ENCODE peak calls at places on chromosomes 5 and 9, in six cellular contexts. M, V, X, F, T and R are unnamed samples.

GRCh38 chr5:82467006-82467561 is 188.9 kb upstream of the RPS23 start:
- DNase-seq in X (peak), F (no peak), V (no peak), M (no peak), T (no peak), R (no peak)

GRCh38 chr9:106619211-106619610 is 243.8 kb upstream of the ZNF462 start:
- DNase-seq in M (no peak), X (no peak), F (no peak), T (peak), V (peak), R (peak)

GRCh38 chr9:113943112-113944009 is 67.3 kb downstream of the ZNF618 start:
- DNase-seq in T (no peak), X (no peak), F (no peak), V (no peak), M (no peak), R (no peak)

GRCh38 chr5:133788121-133788520 is 175.8 kb upstream of the FSTL4 start:
- DNase-seq in T (no peak), V (no peak), F (no peak), M (no peak), X (no peak), R (no peak)

GRCh38 chr5:154858972-154859950 is 834 bp downstream of the CNOT8 start:
- DNase-seq in V (no peak), F (no peak), X (no peak), M (no peak), T (no peak), R (peak)

GRCh38 chr5:102226321-102226720 is 69.8 kb downstream of the SLCO4C1 start:
- DNase-seq in F (no peak), T (no peak), M (no peak), V (no peak), X (no peak), R (peak)

GRCh38 chr5:101687630-101688029 is 608.5 kb downstream of the SLCO4C1 start:
- DNase-seq in X (no peak), M (no peak), T (no peak), F (no peak), V (no peak), R (peak)

GRCh38 chr9:130217838-130218237 is 45.6 kb downstream of the NCS1 start:
- DNase-seq in T (no peak), F (no peak), M (no peak), V (no peak), X (no peak), R (no peak)

GRCh38 chr5:115349001-115349817 is 52.8 kb upstream of the CCDC112 start:
- DNase-seq in T (peak), M (peak), F (peak), X (peak), V (peak), R (peak)

GRCh38 chr9:97382099-97382718 is 29.7 kb upstream of the TDRD7 start:
- DNase-seq in T (no peak), M (no peak), X (no peak), F (no peak), V (no peak), R (no peak)

GRCh38 chr9:78713746-78714405 is 417.0 kb downstream of the PSAT1 start:
- DNase-seq in V (peak), F (no peak), T (no peak), X (no peak), M (no peak), R (no peak)

GRCh38 chr5:60744682-60745081 is 44.7 kb upstream of the DEPDC1B start:
- DNase-seq in V (no peak), X (no peak), F (no peak), T (no peak), M (no peak), R (no peak)

GRCh38 chr9:91332476-91333231 is 29.1 kb downstream of the AUH start:
- DNase-seq in T (no peak), M (no peak), F (no peak), V (no peak), X (no peak), R (no peak)

GRCh38 chr5:8730194-8730593 is 815.7 kb downstream of the SEMA5A start:
- DNase-seq in M (no peak), F (peak), X (no peak), V (peak), T (no peak), R (no peak)

GRCh38 chr9:127197186-127197860 is 67.3 kb upstream of the GARNL3 start:
- DNase-seq in F (no peak), V (no peak), T (no peak), X (no peak), M (no peak), R (no peak)
- H3K27ac ChIP-seq in F (no peak), V (no peak), T (no peak), X (peak), M (peak), R (no peak)

GRCh38 chr9:127525426-127526188 is 74.3 kb downstream of the LRSAM1 start:
- DNase-seq in F (no peak), V (peak), T (no peak), X (no peak), M (no peak), R (no peak)
- TF ChIP-seq CTCF in F (peak), V (peak), T (no peak), X (no peak), M (no peak), R (peak)

DNA sequence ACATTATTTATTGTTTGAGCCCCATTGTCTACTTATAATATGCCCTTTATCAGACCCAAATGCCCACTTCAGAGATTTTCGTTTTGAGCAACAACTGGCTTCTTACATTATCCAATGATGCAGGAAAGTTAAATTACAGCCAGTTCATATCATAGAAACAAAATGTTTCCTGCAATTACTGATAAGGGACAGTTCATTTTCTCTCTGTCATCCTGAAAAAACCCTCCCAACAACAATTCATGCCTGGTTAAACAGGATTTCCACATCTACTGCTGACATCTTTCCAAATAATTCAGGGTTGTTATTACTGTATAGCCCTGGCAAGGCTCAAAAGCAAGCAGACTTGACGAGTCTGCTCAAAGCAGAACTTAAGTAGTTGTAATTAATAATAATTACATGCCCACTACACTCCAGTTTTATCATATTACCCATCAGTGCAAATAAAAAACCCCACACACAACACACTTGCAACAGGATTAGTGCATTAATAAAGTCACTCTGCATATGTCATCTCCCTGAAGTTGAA is 119.4 kb upstream of the NFIB start:
- DNase-seq in F (no peak), V (no peak), T (no peak), M (no peak), X (no peak), R (no peak)
- H3K27ac ChIP-seq in F (no peak), V (no peak), T (no peak), M (no peak), X (peak), R (no peak)

GRCh38 chr5:95090774-95091173 is 194.1 kb downstream of the MCTP1 start:
- DNase-seq in M (no peak), T (no peak), F (no peak), X (no peak), V (no peak), R (no peak)
- TF ChIP-seq CTCF in M (no peak), T (no peak), F (no peak), X (no peak), V (no peak), R (no peak)

DNA sequence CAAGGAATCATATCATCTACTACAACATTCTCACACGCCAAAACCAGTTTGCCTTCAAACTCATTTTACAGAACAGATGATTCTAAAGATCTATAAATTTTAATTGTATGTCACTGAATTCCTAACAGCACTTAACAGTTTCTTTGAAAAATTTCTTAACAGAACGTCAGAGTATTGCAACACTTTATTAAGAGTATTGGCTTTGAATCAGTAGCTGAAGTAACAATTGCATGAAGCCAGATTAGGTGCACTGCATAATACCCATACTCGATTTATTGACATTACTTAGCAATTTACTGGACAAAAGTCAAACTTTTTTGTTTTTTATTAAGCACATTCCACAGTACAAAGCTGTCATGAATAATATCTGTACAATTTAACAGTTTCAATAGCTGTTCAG is 75.8 kb downstream of the SMIM23 start:
- DNase-seq in F (no peak), T (no peak), X (no peak), M (no peak), V (no peak), R (no peak)
- H3K27ac ChIP-seq in F (no peak), T (no peak), X (no peak), M (no peak), V (no peak), R (no peak)

DNA sequence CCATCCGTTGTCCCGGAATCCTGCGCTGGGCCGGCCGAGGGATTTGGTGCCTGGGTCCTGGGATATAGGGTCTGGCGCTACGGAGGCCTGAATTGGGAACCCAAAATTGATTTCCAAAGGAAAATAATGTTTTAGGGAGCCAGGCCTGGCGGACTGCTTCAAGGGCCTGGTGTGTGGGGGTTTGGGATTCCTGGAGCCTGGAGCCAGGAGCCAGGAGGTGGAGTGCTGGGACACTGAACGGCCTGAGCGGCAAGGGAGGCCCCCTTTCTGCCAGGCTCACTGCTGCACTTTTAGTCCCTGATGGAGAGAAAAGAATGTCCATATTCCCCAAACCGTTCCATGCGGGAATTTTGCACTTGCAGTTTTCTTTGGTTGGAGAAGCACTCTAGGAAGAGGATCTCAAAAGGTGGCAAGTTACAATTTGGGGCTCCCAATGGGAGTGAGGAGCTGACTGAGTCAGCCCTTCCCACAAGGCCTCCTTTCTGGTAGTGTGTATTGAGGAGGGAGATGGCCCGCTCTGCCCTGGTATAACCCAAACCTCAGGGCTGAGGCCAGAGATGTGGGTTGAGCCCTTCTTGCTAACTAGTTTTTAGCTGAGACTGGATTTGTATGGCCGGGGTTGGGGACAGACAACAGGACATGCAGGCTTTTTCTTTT is 2.2 kb downstream of the LMX1B start:
- DNase-seq in X (no peak), F (no peak), V (no peak), T (no peak), M (no peak), R (no peak)
- TF ChIP-seq CTCF in X (no peak), F (no peak), V (no peak), T (no peak), M (no peak), R (no peak)

DNA sequence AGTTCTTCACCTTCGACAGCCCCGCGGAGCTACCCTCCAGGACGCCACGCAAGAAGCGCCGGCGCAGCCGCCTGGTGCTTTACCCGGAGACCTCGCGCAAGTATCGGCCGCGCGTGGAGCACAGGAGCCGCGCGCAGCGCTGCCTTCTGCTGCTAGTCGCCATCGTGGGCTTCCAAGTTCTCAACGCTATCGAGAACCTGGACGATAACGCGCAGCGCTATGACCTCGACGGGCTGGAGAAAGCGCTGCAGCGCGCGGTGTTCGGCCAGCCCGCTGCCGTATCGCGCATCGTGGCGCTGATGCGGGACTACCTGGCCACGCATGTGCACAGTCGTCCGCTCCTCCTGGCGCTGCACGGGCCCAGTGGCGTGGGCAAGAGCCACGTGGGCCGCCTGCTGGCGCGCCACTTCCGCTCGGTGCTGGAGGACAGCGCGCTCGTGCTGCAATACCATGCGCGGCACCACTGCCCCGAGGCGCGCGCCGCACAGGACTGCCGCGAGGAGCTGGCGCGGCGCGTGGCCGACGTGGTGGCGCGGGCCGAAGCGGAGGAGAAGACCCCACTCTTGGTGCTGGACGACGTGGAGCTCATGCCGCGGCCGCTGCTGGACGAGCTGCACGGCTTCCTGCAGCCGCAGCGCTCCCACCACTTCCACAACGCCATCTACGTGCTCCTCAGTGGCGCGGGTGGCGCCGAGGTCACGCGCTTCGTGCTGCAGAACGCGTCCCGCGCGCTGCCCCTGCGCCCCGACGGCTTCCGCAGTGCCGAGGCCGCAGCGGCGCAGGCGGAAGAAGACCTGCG is 1.6 kb downstream of the TOR4A start:
- DNase-seq in M (no peak), F (no peak), V (no peak), T (no peak), X (no peak), R (no peak)
- H3K27ac ChIP-seq in M (peak), F (no peak), V (no peak), T (peak), X (no peak), R (no peak)